ENCODE peak calls at places on chromosomes 1 and 21, in four cellular contexts. U, Y, O and N are unnamed samples.

GRCh38 chr1:117967900-117968299 is 38.4 kb downstream of the WDR3 start:
- DNase-seq in U (no peak), Y (no peak), O (peak), N (no peak)

GRCh38 chr1:6180578-6181311 is 624 bp upstream of the CHD5 start:
- DNase-seq in U (no peak), Y (no peak), O (no peak), N (peak)

GRCh38 chr1:78658901-78659300 is 9.3 kb downstream of the IFI44 start:
- DNase-seq in U (no peak), Y (no peak), O (peak), N (no peak)

GRCh38 chr1:61370177-61370907 is 288.0 kb downstream of the NFIA start:
- DNase-seq in U (no peak), Y (no peak), O (no peak), N (no peak)

GRCh38 chr1:87410771-87411170 is 82.1 kb downstream of the LMO4 start:
- DNase-seq in U (peak), Y (no peak), O (peak), N (no peak)

GRCh38 chr1:118947790-118948189 is 40.4 kb downstream of the TBX15 start:
- DNase-seq in U (no peak), Y (no peak), O (peak), N (no peak)

GRCh38 chr1:16420719-16421118 is 16.5 kb downstream of the SPATA21 start:
- DNase-seq in U (no peak), Y (no peak), O (no peak), N (peak)

GRCh38 chr1:203320546-203321272 is 15.4 kb downstream of the BTG2 start:
- DNase-seq in U (peak), Y (no peak), O (no peak), N (peak)

GRCh38 chr1:24932284-24932683 is 2.2 kb upstream of the RUNX3 start:
- DNase-seq in U (peak), Y (no peak), O (no peak), N (peak)

GRCh38 chr1:3355894-3356826 is 98.3 kb upstream of the ARHGEF16 start:
- DNase-seq in U (no peak), Y (no peak), O (no peak), N (no peak)

GRCh38 chr21:42414928-42415769 is 11.4 kb downstream of the UBASH3A start:
- DNase-seq in U (no peak), Y (peak), O (peak), N (peak)

GRCh38 chr1:58927722-58928085 is 143.9 kb upstream of the JUN start:
- DNase-seq in U (no peak), Y (no peak), O (no peak), N (no peak)

GRCh38 chr1:205568469-205569361 is 63.1 kb downstream of the ELK4 start:
- DNase-seq in U (no peak), Y (no peak), O (no peak), N (peak)

GRCh38 chr1:107724648-107725047 is 240.3 kb downstream of the VAV3 start:
- DNase-seq in U (no peak), Y (no peak), O (no peak), N (no peak)

GRCh38 chr21:25536752-25537151 is 70.5 kb downstream of the MRPL39 start:
- DNase-seq in U (no peak), Y (no peak), O (no peak), N (no peak)

GRCh38 chr1:43569175-43569574 is 38.5 kb downstream of the PTPRF start:
- DNase-seq in U (no peak), Y (no peak), O (no peak), N (no peak)

GRCh38 chr1:198669023-198669698 is 30.3 kb downstream of the PTPRC start:
- DNase-seq in U (no peak), Y (no peak), O (peak), N (peak)

GRCh38 chr1:27366411-27367159 is at the start of gene MAP3K6:
- DNase-seq in U (peak), Y (peak), O (peak), N (peak)

DNA sequence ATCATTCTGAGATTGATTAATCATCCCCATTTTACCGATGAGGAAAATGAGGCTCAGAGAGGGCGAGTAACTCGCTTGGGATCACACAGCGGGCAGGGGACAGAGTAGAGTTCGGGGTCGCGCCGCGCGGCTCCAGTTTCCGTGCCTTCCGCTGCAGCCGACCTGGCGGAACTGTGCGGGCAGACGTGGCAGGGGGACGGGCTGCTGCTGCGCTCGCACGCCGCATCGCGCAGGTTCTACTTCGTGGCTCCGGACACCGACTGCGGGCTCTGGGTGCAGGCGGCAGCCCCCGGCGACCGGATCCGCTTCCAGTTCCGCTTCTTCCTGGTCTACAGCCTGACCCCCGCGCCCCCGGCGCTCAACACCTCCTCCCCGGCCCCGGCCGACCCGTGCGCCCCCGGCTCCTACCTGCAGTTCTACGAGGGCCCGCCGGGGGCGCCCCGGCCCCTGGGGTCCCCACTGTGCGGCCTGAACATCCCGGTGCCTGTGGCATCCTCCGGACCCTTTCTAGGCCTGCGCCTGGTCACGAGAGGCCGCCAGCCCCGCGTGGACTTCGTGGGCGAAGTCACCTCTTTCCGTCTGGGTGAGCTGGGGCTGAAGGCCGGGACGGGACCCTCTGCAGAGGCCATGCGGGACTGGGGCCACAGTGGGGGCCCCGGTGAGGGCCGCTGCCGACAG is 2.3 kb downstream of the LDLRAD2 start:
- DNase-seq in U (no peak), Y (no peak), O (no peak), N (peak)
- TF ChIP-seq CTCF in U (peak), Y (no peak), O (peak), N (peak)

GRCh38 chr1:152460529-152460899 is 46.5 kb upstream of the CRNN start:
- DNase-seq in U (no peak), Y (no peak), O (no peak), N (no peak)

GRCh38 chr1:152457561-152457960 is 43.5 kb upstream of the CRNN start:
- DNase-seq in U (no peak), Y (no peak), O (no peak), N (no peak)

GRCh38 chr1:152459596-152460528 is 45.8 kb upstream of the CRNN start:
- DNase-seq in U (peak), Y (no peak), O (peak), N (peak)

GRCh38 chr1:152457071-152457470 is 43.0 kb upstream of the CRNN start:
- DNase-seq in U (no peak), Y (no peak), O (no peak), N (no peak)

GRCh38 chr1:152458384-152459185 is 44.5 kb upstream of the CRNN start:
- DNase-seq in U (peak), Y (no peak), O (peak), N (peak)
- TF ChIP-seq CTCF in U (peak), Y (peak), O (peak), N (peak)

GRCh38 chr1:220119043-220119512 is 25.1 kb downstream of the IARS2 start:
- DNase-seq in U (no peak), Y (no peak), O (peak), N (no peak)

GRCh38 chr1:220113136-220113695 is 19.3 kb downstream of the IARS2 start:
- DNase-seq in U (no peak), Y (no peak), O (peak), N (peak)
- TF ChIP-seq CTCF in U (peak), Y (peak), O (peak), N (peak)

GRCh38 chr1:51235611-51236547 is at the start of gene RNF11:
- DNase-seq in U (peak), Y (peak), O (peak), N (peak)
- TF ChIP-seq CTCF in U (peak), Y (no peak), O (no peak), N (no peak)

DNA sequence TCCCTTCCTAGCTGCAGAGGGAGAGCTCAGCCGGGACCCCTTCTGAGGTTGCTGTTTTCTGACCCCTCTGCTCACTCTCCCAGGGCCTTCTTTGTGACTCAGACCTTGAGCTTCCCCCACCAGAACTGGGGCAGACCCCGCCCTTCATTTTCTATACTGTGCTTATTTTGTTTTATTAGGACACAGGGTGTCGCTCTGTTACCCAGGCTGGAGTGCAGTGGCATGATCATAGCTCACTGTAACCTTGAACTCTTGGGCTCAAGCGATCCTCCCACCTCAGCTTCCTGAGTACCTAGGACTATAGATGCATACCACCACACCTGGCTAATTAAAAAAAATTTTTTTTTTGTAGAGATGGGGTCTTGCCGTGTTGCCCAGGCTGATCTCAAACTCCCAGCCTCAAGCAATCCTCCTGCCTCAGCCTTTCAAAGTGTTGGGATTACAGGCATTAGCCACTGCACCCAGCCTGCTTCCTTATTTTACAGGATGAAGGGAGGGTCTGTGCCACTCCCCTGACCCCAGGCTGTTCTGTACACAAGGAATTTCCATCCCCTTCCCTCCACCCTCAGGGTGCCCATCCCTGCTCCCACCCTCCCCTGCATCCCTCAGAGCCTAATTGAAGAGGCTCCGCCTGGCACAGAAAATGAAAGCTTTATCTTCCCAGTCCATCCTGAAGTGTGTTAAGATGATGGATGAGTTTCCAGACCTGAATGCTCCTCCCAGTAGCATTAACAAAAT is 195.2 kb upstream of the POU3F1 start:
- DNase-seq in U (no peak), Y (no peak), O (no peak), N (no peak)
- TF ChIP-seq CTCF in U (no peak), Y (no peak), O (no peak), N (no peak)

GRCh38 chr21:18722193-18722592 is 318.6 kb upstream of the TMPRSS15 start:
- DNase-seq in U (no peak), Y (no peak), O (no peak), N (no peak)

GRCh38 chr21:18725653-18726052 is 322.1 kb upstream of the TMPRSS15 start:
- DNase-seq in U (no peak), Y (no peak), O (no peak), N (peak)
- TF ChIP-seq CTCF in U (no peak), Y (no peak), O (no peak), N (no peak)

GRCh38 chr1:37718901-37719571 is 26.7 kb downstream of the CDCA8 start:
- DNase-seq in U (no peak), Y (no peak), O (no peak), N (no peak)

GRCh38 chr1:37721565-37721964 is 29.2 kb downstream of the CDCA8 start:
- DNase-seq in U (no peak), Y (no peak), O (no peak), N (no peak)

GRCh38 chr1:37718181-37718900 is 26.0 kb downstream of the CDCA8 start:
- DNase-seq in U (no peak), Y (no peak), O (no peak), N (no peak)

GRCh38 chr1:37720231-37721130 is 28.2 kb downstream of the CDCA8 start:
- DNase-seq in U (no peak), Y (no peak), O (no peak), N (no peak)

GRCh38 chr1:37719572-37720195 is 27.4 kb downstream of the CDCA8 start:
- DNase-seq in U (no peak), Y (no peak), O (peak), N (no peak)
- TF ChIP-seq CTCF in U (no peak), Y (no peak), O (no peak), N (no peak)

GRCh38 chr1:41483960-41484844 is at the start of gene EDN2:
- DNase-seq in U (peak), Y (no peak), O (no peak), N (no peak)
- TF ChIP-seq CTCF in U (peak), Y (peak), O (no peak), N (no peak)

GRCh38 chr1:85582687-85583354 is 2.3 kb downstream of the CCN1 start:
- DNase-seq in U (no peak), Y (no peak), O (peak), N (no peak)
- TF ChIP-seq CTCF in U (no peak), Y (no peak), O (no peak), N (no peak)